ENCODE peak calls at places on chromosomes 13 and 19, in five cellular contexts. M is GM23248, L is HCT116, O is GM23338, P is neural progenitor cell. Q is an unnamed sample.
A peak's percentile ranks its signal among the peaks of the same experiment; 100 is the strongest.

GRCh38 chr13:35092751-35093150 is 150.7 kb downstream of the NBEA start:
- DNase-seq in O (no peak), P (no peak), M (no peak), L (no peak), Q (no peak)

GRCh38 chr19:30169196-30169900 is 202.8 kb upstream of the ZNF536 start:
- DNase-seq in P (no peak), O (no peak), M (no peak), L (no peak), Q (no peak)

GRCh38 chr13:113916330-113916815 is 52.5 kb upstream of the GAS6 start:
- DNase-seq in M (peak; percentile 81), L (no peak), O (no peak), P (no peak), Q (no peak)

GRCh38 chr13:91647361-91647970 is 249.0 kb downstream of the GPC5 start:
- DNase-seq in P (peak; percentile 60), O (peak; percentile 83), L (no peak), M (peak; percentile 5), Q (peak; percentile 13)

GRCh38 chr13:114110091-114110829 is 22.2 kb downstream of the RASA3 start:
- DNase-seq in L (no peak), M (peak; percentile 42), P (peak; percentile 68), O (peak; percentile 50), Q (no peak)

GRCh38 chr13:41610426-41610825 is 153.1 kb downstream of the RGCC start:
- DNase-seq in P (no peak), M (peak; percentile 91), L (no peak), O (no peak), Q (peak; percentile 45)

GRCh38 chr19:29401712-29402421 is 123.9 kb upstream of the VSTM2B start:
- DNase-seq in P (no peak), L (no peak), O (no peak), M (peak; percentile 10), Q (no peak)

GRCh38 chr19:44752816-44753618 is 4.5 kb downstream of the BCL3 start:
- DNase-seq in P (peak; percentile 41), L (no peak), O (peak; percentile 85), M (peak; percentile 92), Q (peak; percentile 92)

GRCh38 chr13:40072663-40073120 is 417.2 kb downstream of the COG6 start:
- DNase-seq in P (no peak), O (no peak), L (no peak), M (no peak), Q (no peak)

GRCh38 chr13:43284162-43284561 is 260.8 kb downstream of the DNAJC15 start:
- DNase-seq in L (no peak), O (no peak), P (no peak), M (peak; percentile 73), Q (no peak)

GRCh38 chr13:40564342-40564997 is 102.0 kb downstream of the FOXO1 start:
- DNase-seq in L (no peak), O (no peak), P (no peak), M (no peak), Q (no peak)

GRCh38 chr13:70964124-70964523 is 855.9 kb upstream of the KLHL1 start:
- DNase-seq in O (no peak), P (peak; percentile 33), M (no peak), L (no peak), Q (no peak)

GRCh38 chr19:10230904-10231623 is at the start of gene S1PR2:
- DNase-seq in O (peak; percentile 91), P (peak; percentile 93), L (peak; percentile 49), M (peak; percentile 91), Q (peak; percentile 94)

GRCh38 chr13:50713849-50714248 is 129.6 kb downstream of the DLEU7 start:
- DNase-seq in O (no peak), L (no peak), M (peak; percentile 78), P (no peak), Q (no peak)

GRCh38 chr19:33063356-33064116 is 1.2 kb downstream of the RHPN2 start:
- DNase-seq in L (no peak), M (no peak), P (peak; percentile 52), O (peak; percentile 41), Q (peak; percentile 60)

GRCh38 chr19:33797821-33798633 is 1.4 kb downstream of the KCTD15 start:
- DNase-seq in L (no peak), M (peak; percentile 54), O (peak; percentile 83), P (peak; percentile 88), Q (peak; percentile 55)

GRCh38 chr13:77698211-77699058 is 948 bp downstream of the SLAIN1 start:
- DNase-seq in P (peak; percentile 73), O (peak; percentile 62), M (peak; percentile 15), L (no peak), Q (peak; percentile 59)

GRCh38 chr13:66137384-66137783 is 1092.8 kb downstream of the PCDH9 start:
- DNase-seq in O (no peak), P (no peak), M (no peak), L (no peak), Q (no peak)

GRCh38 chr19:41587838-41588210 is 11.9 kb downstream of the CEACAM21 start:
- DNase-seq in O (no peak), L (no peak), M (no peak), P (no peak), Q (no peak)

GRCh38 chr13:80979035-80979641 is 638.2 kb upstream of the SPRY2 start:
- DNase-seq in P (peak; percentile 74), M (peak; percentile 65), L (peak; percentile 46), O (peak; percentile 78), Q (peak; percentile 80)
- TF ChIP-seq EZH2phosphoT487 in P (no peak), M (no peak), L (no peak), O (no peak), Q (no peak)

DNA sequence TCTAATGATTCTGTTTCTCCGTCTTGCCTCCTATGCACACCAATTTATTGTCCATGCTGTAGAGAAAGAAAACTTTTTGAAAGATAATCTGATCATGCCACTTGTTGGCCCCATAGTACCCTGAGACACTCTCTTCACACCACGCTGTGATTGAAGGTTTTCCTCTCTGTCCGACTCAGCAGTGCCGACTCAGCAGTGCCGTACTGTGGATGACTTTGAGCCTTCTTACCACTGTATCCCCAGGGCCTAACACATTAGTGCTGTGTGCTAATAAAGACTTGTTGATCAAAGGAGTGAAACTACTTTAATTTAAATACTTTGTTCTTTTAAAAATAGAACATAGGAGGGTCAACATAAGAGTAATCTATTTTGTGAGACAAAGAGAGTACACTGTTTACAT is 429.6 kb downstream of the KLF12 start:
- DNase-seq in L (no peak), P (peak; percentile 2), M (no peak), O (no peak), Q (no peak)
- TF ChIP-seq EZH2 in L (no peak), P (no peak), M (no peak), O (no peak), Q (no peak)

DNA sequence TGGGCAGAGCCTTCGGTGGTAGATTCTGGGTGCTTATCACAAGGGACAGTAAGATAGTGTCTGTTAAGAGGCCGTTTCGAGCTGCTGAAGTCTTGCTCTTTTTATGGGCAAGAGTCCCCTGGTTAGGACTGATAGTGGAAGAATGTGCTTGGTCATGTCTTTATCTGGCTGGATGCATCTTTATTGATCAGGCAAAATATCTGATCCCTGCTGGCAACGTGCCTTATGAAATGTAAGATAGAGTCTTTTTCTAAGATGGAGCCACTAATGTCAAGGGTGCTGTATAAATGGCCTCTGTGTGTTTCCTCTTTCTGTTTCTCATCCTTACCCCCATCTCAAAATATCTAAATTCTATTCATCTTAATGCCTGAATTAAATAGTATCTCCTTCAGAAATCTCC is 53.3 kb downstream of the MYO16 start:
- DNase-seq in M (no peak), L (no peak), P (no peak), O (no peak), Q (no peak)
- TF ChIP-seq EZH2phosphoT487 in M (no peak), L (no peak), P (no peak), O (no peak), Q (no peak)

GRCh38 chr19:3366761-3367571 is 583 bp downstream of the NFIC start:
- DNase-seq in M (peak; percentile 58), P (peak; percentile 65), O (no peak), L (no peak), Q (no peak)
- TF ChIP-seq EZH2 in M (no peak), P (peak; percentile 83), O (peak; percentile 37), L (no peak), Q (peak; percentile 67)

DNA sequence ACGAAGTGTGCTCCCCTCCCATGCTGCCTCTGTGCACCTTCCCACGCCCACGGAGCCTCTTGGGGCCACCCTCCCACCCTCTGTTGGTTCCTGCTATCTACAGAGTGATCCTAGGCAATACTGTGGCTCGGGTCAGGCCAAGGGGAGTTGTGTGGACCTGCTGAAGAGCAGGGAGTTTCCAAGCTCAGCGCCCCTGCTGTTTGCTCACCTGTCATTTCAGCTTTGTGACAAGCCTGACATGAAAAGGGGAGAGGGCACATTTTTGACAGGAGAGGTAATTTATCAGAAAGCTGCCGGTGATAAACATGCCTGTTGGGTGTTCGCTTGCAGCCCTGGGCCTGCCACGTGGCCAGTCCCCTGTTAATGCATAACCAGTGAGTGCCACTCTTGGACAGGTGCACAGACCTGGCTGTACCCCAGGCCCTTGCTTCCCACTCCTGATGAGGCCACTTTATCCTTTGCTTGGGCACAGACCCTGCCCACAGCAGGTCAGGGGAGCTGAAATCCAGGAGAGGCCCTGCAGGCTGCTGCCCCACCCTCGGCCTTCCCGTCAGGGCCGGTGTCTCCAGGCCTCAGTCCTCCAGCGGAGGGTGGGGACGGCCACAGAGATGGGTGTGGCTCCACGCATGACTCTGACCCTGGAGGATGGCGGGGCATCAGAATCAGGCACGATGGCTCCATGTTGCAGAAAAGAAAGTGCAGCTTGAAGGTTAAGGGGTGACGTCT is 201.5 kb upstream of the GPR12 start:
- DNase-seq in M (no peak), O (no peak), P (no peak), L (no peak), Q (peak; percentile 83)
- TF ChIP-seq EZH2phosphoT487 in M (no peak), O (no peak), P (no peak), L (no peak), Q (no peak)

GRCh38 chr13:106532111-106532929 is 3.1 kb downstream of the EFNB2 start:
- DNase-seq in M (peak; percentile 8), L (no peak), P (peak; percentile 59), O (no peak), Q (peak; percentile 31)

GRCh38 chr13:106530907-106531520 is 4.4 kb downstream of the EFNB2 start:
- DNase-seq in M (no peak), L (no peak), O (no peak), P (peak; percentile 55), Q (no peak)

GRCh38 chr13:106533940-106534843 is 1.3 kb downstream of the EFNB2 start:
- DNase-seq in P (peak; percentile 55), O (peak; percentile 56), L (no peak), M (peak; percentile 53), Q (peak; percentile 64)

GRCh38 chr13:106534844-106535551 is 464 bp downstream of the EFNB2 start:
- DNase-seq in O (peak; percentile 35), M (peak; percentile 24), P (no peak), L (no peak), Q (peak; percentile 49)

GRCh38 chr13:106533101-106533939 is 2.1 kb downstream of the EFNB2 start:
- DNase-seq in O (peak; percentile 88), L (no peak), P (peak; percentile 93), M (peak; percentile 85), Q (peak; percentile 95)
- TF ChIP-seq EZH2 in O (peak; percentile 47), L (no peak), P (no peak), M (no peak), Q (no peak)

DNA sequence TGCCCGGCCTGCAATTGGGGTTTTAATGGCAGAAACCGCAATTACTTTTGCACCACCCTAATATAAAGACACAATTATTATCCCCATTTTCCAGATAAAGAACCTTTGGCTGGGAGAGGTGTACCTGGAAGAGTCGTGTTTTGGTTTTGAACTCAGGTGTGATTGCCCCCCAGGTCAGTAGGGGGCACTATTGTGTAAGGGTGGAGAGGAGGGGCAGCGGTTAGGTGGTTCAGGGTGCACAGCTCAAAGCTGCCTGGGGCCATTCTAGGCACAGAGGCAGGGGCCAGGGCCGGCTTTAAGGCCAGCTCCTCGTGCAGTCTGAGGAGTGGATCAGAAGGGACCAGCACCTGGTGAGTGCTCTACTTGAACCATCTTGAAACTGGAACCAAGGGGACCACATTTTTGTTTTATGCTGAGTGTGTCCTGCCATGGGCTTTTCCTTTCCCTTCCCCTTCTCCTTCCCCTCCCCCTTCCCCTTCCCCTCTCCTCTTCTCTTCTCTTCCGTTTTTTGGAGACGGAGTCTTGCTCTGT is 5.8 kb upstream of the FCGRT start:
- DNase-seq in P (peak; percentile 79), M (peak; percentile 57), L (no peak), O (peak; percentile 94), Q (peak; percentile 79)
- TF ChIP-seq EZH2phosphoT487 in P (no peak), M (no peak), L (no peak), O (no peak), Q (no peak)